ENCODE peak calls at places on chromosome 13, in seven cellular contexts. U is naive thymus-derived CD4-positive, alpha-beta T cell; C is GM23338; T is heart left ventricle; Z is PC-3; W is BE2C; I is Karpas-422. L is an unnamed sample.

GRCh38 chr13:27012482-27013197 is 159.0 kb downstream of the USP12 start:
- DNase-seq in U (no peak), C (no peak), T (no peak), Z (peak; percentile 59), W (no peak), I (no peak), L (no peak)

GRCh38 chr13:59823495-59823894 is 340.2 kb downstream of the DIAPH3 start:
- DNase-seq in U (no peak), C (no peak), T (no peak), Z (peak; percentile 52), W (no peak), I (no peak), L (no peak)

GRCh38 chr13:110506396-110506795 is 55.1 kb downstream of the RAB20 start:
- DNase-seq in U (no peak), C (no peak), T (no peak), Z (no peak), W (no peak), I (no peak), L (no peak)

GRCh38 chr13:91710733-91711132 is 312.3 kb downstream of the GPC5 start:
- DNase-seq in U (no peak), C (no peak), T (no peak), Z (no peak), W (no peak), I (no peak), L (no peak)

GRCh38 chr13:85247780-85248179 is 551.4 kb downstream of the SLITRK6 start:
- DNase-seq in U (no peak), C (no peak), T (no peak), Z (no peak), W (no peak), I (no peak), L (no peak)

GRCh38 chr13:65310663-65311328 is 1919.3 kb downstream of the PCDH9 start:
- DNase-seq in U (no peak), C (no peak), T (no peak), Z (no peak), W (no peak), I (no peak), L (no peak)

GRCh38 chr13:33015275-33015674 is 948 bp upstream of the KL start:
- DNase-seq in U (no peak), C (peak; percentile 50), T (peak; percentile 46), Z (no peak), W (no peak), I (peak; percentile 37), L (no peak)

GRCh38 chr13:50170447-50171037 is 155.3 kb downstream of the KCNRG start:
- DNase-seq in U (no peak), C (no peak), T (no peak), Z (peak; percentile 32), W (no peak), I (no peak), L (no peak)

GRCh38 chr13:28705734-28706133 is 13.0 kb downstream of the SLC46A3 start:
- DNase-seq in U (no peak), C (no peak), T (no peak), Z (no peak), W (no peak), I (no peak), L (no peak)

GRCh38 chr13:78680611-78681010 is 21.7 kb upstream of the OBI1 start:
- DNase-seq in U (no peak), C (no peak), T (no peak), Z (peak; percentile 7), W (no peak), I (no peak), L (no peak)

GRCh38 chr13:47237571-47237970 is 340.7 kb upstream of the HTR2A start:
- DNase-seq in U (no peak), C (no peak), T (no peak), Z (no peak), W (no peak), I (no peak), L (no peak)

GRCh38 chr13:64278493-64278892 is 2862.8 kb upstream of the PCDH20 start:
- DNase-seq in U (no peak), C (no peak), T (no peak), Z (peak; percentile 80), W (no peak), I (no peak), L (no peak)

GRCh38 chr13:28654276-28654675 is 4.7 kb upstream of the POMP start:
- DNase-seq in U (no peak), C (no peak), T (no peak), Z (no peak), W (no peak), I (no peak), L (no peak)

GRCh38 chr13:59906413-59907027 is 257.2 kb downstream of the DIAPH3 start:
- DNase-seq in U (no peak), C (peak; percentile 46), T (no peak), Z (peak; percentile 41), W (peak; percentile 14), I (peak; percentile 73), L (no peak)

GRCh38 chr13:44165172-44165894 is 208.3 kb upstream of the SERP2 start:
- DNase-seq in U (no peak), C (no peak), T (no peak), Z (no peak), W (no peak), I (no peak), L (no peak)

GRCh38 chr13:21936674-21937073 is 265.8 kb downstream of the FGF9 start:
- DNase-seq in U (no peak), C (no peak), T (no peak), Z (no peak), W (no peak), I (no peak), L (no peak)

GRCh38 chr13:51370116-51370515 is 30.6 kb downstream of the SERPINE3 start:
- DNase-seq in U (no peak), C (no peak), T (no peak), Z (no peak), W (no peak), I (no peak), L (no peak)

GRCh38 chr13:51373451-51373850 is 34.0 kb downstream of the SERPINE3 start:
- DNase-seq in U (no peak), C (no peak), T (no peak), Z (no peak), W (no peak), I (no peak), L (no peak)

GRCh38 chr13:51370811-51371210 is 31.3 kb downstream of the SERPINE3 start:
- DNase-seq in U (no peak), C (no peak), T (no peak), Z (no peak), W (no peak), I (no peak), L (no peak)

DNA sequence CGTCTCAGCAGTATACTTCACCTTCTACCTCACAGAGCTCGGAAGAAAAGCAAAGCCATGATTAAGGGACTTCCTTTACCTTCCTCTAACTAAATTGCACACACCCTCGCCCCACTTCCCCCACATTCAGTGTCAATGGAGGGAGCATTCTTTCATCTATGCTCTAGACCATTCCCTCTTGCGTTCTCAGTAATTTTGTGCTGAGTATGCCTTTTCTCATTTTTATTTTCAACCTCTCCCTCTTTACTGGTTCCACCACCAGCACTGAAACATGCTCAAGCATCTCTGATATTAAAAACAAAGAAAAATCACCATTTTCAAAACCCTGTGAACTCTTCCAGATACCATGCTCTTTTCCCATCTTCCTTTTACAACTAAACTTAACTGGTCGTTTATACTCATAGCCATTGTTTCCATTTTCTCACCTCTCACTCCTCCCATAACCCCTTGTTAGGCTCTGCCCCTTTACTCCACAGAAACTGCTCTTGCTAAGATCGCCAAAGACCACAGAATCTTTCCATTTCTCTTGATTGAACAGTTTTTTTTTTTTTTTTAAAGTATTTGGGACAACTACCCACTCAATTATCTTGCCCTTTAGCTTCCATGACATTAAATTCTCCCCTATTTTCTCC is 32.4 kb downstream of the SERPINE3 start:
- DNase-seq in U (no peak), C (no peak), T (no peak), Z (no peak), W (no peak), I (no peak), L (no peak)
- H3K36me3 ChIP-seq in U (peaks cover 21% of the 10 kb centered on the region), C (peaks cover 55% of the 10 kb centered on the region), T (peaks cover 88% of the 10 kb centered on the region), Z (peaks cover 42% of the 10 kb centered on the region), W (peaks cover 59% of the 10 kb centered on the region), I (peaks cover 82% of the 10 kb centered on the region), L (peaks cover 61% of the 10 kb centered on the region)

GRCh38 chr13:112702983-112703379 is 13.1 kb downstream of the ATP11A start:
- DNase-seq in U (no peak), C (no peak), T (no peak), Z (no peak), W (no peak), I (no peak), L (no peak)

GRCh38 chr13:112705286-112705685 is 15.4 kb downstream of the ATP11A start:
- DNase-seq in U (no peak), C (no peak), T (no peak), Z (no peak), W (no peak), I (no peak), L (no peak)

GRCh38 chr13:112703935-112704633 is 14.2 kb downstream of the ATP11A start:
- DNase-seq in U (no peak), C (no peak), T (no peak), Z (no peak), W (no peak), I (no peak), L (no peak)

GRCh38 chr13:112703449-112703848 is 13.6 kb downstream of the ATP11A start:
- DNase-seq in U (no peak), C (no peak), T (no peak), Z (no peak), W (no peak), I (no peak), L (no peak)

GRCh38 chr13:112704634-112705145 is 14.9 kb downstream of the ATP11A start:
- DNase-seq in U (no peak), C (no peak), T (no peak), Z (no peak), W (no peak), I (no peak), L (no peak)
- H3K4me1 ChIP-seq in U (no peaks in the 10 kb centered on the region), C (peaks cover 57% of the 10 kb centered on the region), T (peaks cover 32% of the 10 kb centered on the region), Z (no peaks in the 10 kb centered on the region), W (peaks cover 13% of the 10 kb centered on the region), I (no peaks in the 10 kb centered on the region), L (no peaks in the 10 kb centered on the region)

DNA sequence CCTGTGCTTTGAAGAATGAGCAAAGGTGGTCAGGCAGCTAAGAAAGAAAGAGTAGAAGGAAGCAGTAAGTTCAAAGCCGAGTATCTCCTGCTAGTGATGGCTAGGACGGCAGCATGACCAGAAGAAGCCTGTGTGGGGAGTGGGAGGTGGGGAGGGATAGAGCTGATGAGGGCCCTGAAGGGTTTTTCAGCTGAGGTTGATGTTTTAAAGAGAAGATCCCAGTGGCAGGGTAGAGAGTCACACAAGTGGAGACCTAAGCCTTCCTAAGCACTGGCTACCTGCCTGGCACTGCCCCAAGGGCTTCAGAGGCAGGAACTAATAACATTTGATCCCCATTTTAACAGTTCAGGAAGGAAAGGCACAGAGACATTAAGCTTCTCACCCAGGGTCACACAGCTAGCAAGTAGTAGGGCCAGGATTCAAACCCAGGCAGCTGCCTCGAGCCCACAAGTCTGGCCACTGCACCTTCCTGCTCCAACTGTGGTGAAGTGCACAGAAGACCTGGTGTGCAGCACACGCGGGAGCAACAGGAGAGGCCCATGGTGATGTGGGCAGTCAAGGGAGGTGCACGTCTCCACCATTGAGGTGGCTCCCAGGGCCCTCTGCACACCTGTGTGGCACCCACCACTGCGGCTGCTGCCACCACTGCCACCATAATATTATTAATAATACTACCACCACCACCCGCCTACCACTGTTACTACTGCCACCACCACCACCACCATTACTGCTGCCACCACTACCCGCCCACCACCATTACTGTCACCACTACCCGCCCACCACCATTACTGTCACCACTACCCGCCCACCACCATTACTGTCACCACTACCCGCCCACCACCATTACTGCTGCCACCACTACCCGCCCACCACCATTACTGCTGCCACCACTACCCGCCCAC is 22.1 kb downstream of the CUL4A start:
- DNase-seq in U (no peak), C (no peak), T (no peak), Z (no peak), W (no peak), I (no peak), L (no peak)
- H3K36me3 ChIP-seq in U (no peaks in the 10 kb centered on the region), C (peaks cover 47% of the 10 kb centered on the region), T (peaks cover 89% of the 10 kb centered on the region), Z (no peaks in the 10 kb centered on the region), W (peaks cover 42% of the 10 kb centered on the region), I (peaks cover 20% of the 10 kb centered on the region), L (peaks cover 79% of the 10 kb centered on the region)

GRCh38 chr13:97237388-97237787 is 15.3 kb downstream of the MBNL2 start:
- DNase-seq in U (no peak), C (no peak), T (no peak), Z (no peak), W (no peak), I (no peak), L (no peak)
- H3K4me1 ChIP-seq in U (peaks cover 19% of the 10 kb centered on the region), C (peaks cover 31% of the 10 kb centered on the region), T (peaks cover 91% of the 10 kb centered on the region), Z (no peaks in the 10 kb centered on the region), W (peaks cover 15% of the 10 kb centered on the region), I (no peaks in the 10 kb centered on the region), L (no peaks in the 10 kb centered on the region)

L was measured in effector memory CD4-positive, alpha-beta T cell.